ENCODE peak calls at places on chromosomes 16 and 17, in ten cellular contexts. F is AG04449, E is endodermal cell, Q is endothelial cell, O is PC-3, D is thoracic aorta, P is psoas muscle, U is brain microvascular endothelial cell, L is astrocyte of the spinal cord, J is BE2C. K is an unnamed sample.

GRCh38 chr16:19130852-19131808 is 17.4 kb downstream of the ITPRIPL2 start:
- DNase-seq in F (no peak), E (peak), Q (peak), O (peak), D (no peak), P (no peak), U (peak), L (peak), J (no peak), K (no peak)

GRCh38 chr17:62727916-62728672 is 80.0 kb downstream of the MARCHF10 start:
- DNase-seq in F (no peak), E (peak), Q (no peak), O (peak), D (no peak), P (no peak), U (no peak), L (no peak), J (no peak), K (no peak)

GRCh38 chr17:64460955-64461354 is 12.0 kb downstream of the MILR1 start:
- DNase-seq in F (no peak), E (no peak), Q (no peak), O (no peak), D (no peak), P (no peak), U (peak), L (no peak), J (no peak), K (no peak)

GRCh38 chr17:39738568-39738901 is 797 bp downstream of the GRB7 start:
- DNase-seq in F (no peak), E (peak), Q (no peak), O (peak), D (no peak), P (no peak), U (no peak), L (no peak), J (no peak), K (peak)

GRCh38 chr16:60151987-60152386 is 1417.9 kb upstream of the GOT2 start:
- DNase-seq in F (no peak), E (no peak), Q (no peak), O (peak), D (no peak), P (no peak), U (no peak), L (no peak), J (no peak), K (no peak)

GRCh38 chr16:83830769-83831450 is 23.1 kb downstream of the HSBP1 start:
- DNase-seq in F (no peak), E (peak), Q (no peak), O (no peak), D (no peak), P (no peak), U (no peak), L (no peak), J (no peak), K (no peak)

GRCh38 chr17:5164465-5164864 is 27.2 kb downstream of the ZNF594 start:
- DNase-seq in F (no peak), E (no peak), Q (no peak), O (no peak), D (no peak), P (no peak), U (no peak), L (no peak), J (no peak), K (no peak)

GRCh38 chr17:82611140-82612058 is 36.8 kb downstream of the WDR45B start:
- DNase-seq in F (no peak), E (peak), Q (no peak), O (no peak), D (no peak), P (no peak), U (no peak), L (no peak), J (peak), K (no peak)

GRCh38 chr16:48612621-48613020 is 2.6 kb upstream of the N4BP1 start:
- DNase-seq in F (no peak), E (no peak), Q (no peak), O (no peak), D (no peak), P (no peak), U (no peak), L (no peak), J (no peak), K (no peak)

GRCh38 chr17:49788443-49789277 is at the start of gene KAT7:
- DNase-seq in F (peak), E (peak), Q (peak), O (peak), D (peak), P (peak), U (peak), L (peak), J (peak), K (peak)
- TF ChIP-seq CTCF in F (no peak), E (no peak), Q (no peak), O (no peak), D (no peak), P (no peak), U (no peak), L (no peak), J (no peak), K (no peak)

DNA sequence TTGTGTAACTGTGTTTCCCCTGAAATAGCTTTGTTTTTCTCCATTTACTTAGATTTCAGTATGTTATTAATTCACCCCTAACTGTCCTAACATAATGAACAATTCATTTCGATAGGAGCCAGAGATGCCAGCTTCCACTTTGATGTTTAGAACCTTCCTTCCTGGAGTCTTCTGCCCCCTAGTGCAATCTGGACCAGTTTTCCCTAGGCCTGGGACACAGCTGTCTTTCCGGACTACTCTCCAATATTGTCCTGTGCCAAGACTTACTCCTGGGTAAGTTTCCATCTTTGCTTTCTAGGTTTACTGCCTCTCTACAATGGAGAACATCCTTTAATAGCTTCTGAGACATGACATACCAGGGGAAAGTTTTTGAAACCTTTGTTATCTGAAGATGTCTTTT is 12.8 kb downstream of the RECQL5 start:
- DNase-seq in F (no peak), E (no peak), Q (no peak), O (peak), D (no peak), P (no peak), U (no peak), L (no peak), J (no peak), K (no peak)
- TF ChIP-seq CTCF in F (no peak), E (peak), Q (no peak), O (peak), D (no peak), P (no peak), U (no peak), L (no peak), J (peak), K (no peak)

DNA sequence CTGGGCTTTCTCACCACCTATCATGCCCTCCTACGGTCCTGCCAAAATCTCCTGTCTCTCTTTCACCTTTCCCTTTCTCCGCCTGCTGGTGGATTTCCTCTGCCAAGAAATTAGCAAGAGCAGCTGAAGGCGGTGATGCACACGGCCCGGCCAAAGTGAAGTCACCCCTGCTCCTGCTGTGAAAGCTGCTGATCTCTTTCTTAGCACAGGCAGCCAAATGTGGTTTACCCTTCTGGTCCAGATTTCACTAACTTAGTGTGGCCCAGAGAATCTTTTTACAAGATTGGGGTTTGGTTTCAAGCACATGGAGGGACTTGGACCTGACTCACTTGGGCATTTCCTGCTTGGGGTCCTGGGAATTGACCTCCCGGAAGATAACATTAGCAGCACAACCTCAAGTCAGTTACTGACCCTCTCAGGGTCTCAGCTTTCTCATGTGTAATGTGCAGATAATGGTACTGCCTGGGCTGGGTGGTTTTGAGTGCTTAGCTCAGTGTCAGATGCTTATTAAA is 155.7 kb downstream of the SOCS1 start:
- DNase-seq in F (no peak), E (peak), Q (peak), O (peak), D (no peak), P (peak), U (peak), L (peak), J (no peak), K (peak)
- TF ChIP-seq CTCF in F (peak), E (peak), Q (no peak), O (no peak), D (peak), P (no peak), U (peak), L (peak), J (no peak), K (no peak)

DNA sequence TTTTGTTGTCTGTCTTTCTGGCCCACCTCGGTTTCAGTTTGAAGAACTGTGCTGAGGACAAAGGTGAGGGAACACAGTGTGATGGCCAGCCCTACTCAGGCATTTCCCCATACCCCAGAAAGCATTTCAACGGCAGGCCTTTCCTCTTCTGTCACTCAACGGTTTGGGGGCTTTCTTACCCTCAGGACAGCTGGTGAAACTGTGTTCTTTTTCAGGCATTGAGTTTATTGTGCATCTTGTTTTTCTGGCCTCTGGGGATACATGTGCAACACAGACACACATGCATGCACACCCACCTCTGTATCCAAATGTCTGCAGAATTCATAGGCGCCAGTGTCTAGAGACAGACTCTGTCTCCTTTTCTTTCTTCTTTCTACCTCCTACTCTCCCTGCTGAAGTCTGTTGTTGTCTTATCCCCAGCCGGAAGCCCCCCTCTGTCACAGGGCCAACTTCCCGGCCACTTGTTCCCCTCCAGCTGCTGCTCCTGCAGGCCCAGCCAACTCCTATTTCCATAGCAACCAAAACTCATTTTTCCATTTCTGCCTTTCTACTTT is 17.0 kb downstream of the CHD9 start:
- DNase-seq in F (no peak), E (no peak), Q (no peak), O (no peak), D (no peak), P (peak), U (no peak), L (peak), J (peak), K (no peak)
- TF ChIP-seq CTCF in F (no peak), E (no peak), Q (no peak), O (no peak), D (no peak), P (no peak), U (no peak), L (no peak), J (no peak), K (no peak)

GRCh38 chr16:23781176-23781575 is 26.4 kb downstream of the CHP2 start:
- DNase-seq in F (no peak), E (no peak), Q (no peak), O (no peak), D (no peak), P (no peak), U (no peak), L (no peak), J (no peak), K (no peak)

GRCh38 chr16:23786964-23787571 is 32.2 kb downstream of the CHP2 start:
- DNase-seq in F (no peak), E (peak), Q (no peak), O (no peak), D (no peak), P (no peak), U (no peak), L (no peak), J (no peak), K (no peak)

GRCh38 chr16:23784811-23785447 is 30.1 kb downstream of the CHP2 start:
- DNase-seq in F (no peak), E (peak), Q (no peak), O (peak), D (no peak), P (no peak), U (peak), L (no peak), J (no peak), K (no peak)

GRCh38 chr16:23788653-23789052 is 33.8 kb downstream of the CHP2 start:
- DNase-seq in F (no peak), E (no peak), Q (no peak), O (no peak), D (no peak), P (no peak), U (no peak), L (no peak), J (no peak), K (no peak)

GRCh38 chr16:23785842-23786241 is 31.0 kb downstream of the CHP2 start:
- DNase-seq in F (no peak), E (no peak), Q (no peak), O (no peak), D (no peak), P (no peak), U (no peak), L (no peak), J (no peak), K (no peak)
- TF ChIP-seq CTCF in F (no peak), E (no peak), Q (no peak), O (no peak), D (no peak), P (no peak), U (no peak), L (no peak), J (no peak), K (no peak)

GRCh38 chr16:5056347-5056746 is 9.4 kb downstream of the C16orf89 start:
- DNase-seq in F (no peak), E (peak), Q (peak), O (peak), D (no peak), P (no peak), U (peak), L (no peak), J (peak), K (peak)
- TF ChIP-seq CTCF in F (peak), E (peak), Q (peak), O (peak), D (no peak), P (no peak), U (peak), L (peak), J (peak), K (peak)

GRCh38 chr17:28878981-28879380 is 18.6 kb downstream of the FLOT2 start:
- DNase-seq in F (no peak), E (peak), Q (peak), O (peak), D (no peak), P (no peak), U (peak), L (peak), J (peak), K (peak)
- TF ChIP-seq CTCF in F (peak), E (peak), Q (peak), O (peak), D (no peak), P (peak), U (peak), L (peak), J (peak), K (peak)

DNA sequence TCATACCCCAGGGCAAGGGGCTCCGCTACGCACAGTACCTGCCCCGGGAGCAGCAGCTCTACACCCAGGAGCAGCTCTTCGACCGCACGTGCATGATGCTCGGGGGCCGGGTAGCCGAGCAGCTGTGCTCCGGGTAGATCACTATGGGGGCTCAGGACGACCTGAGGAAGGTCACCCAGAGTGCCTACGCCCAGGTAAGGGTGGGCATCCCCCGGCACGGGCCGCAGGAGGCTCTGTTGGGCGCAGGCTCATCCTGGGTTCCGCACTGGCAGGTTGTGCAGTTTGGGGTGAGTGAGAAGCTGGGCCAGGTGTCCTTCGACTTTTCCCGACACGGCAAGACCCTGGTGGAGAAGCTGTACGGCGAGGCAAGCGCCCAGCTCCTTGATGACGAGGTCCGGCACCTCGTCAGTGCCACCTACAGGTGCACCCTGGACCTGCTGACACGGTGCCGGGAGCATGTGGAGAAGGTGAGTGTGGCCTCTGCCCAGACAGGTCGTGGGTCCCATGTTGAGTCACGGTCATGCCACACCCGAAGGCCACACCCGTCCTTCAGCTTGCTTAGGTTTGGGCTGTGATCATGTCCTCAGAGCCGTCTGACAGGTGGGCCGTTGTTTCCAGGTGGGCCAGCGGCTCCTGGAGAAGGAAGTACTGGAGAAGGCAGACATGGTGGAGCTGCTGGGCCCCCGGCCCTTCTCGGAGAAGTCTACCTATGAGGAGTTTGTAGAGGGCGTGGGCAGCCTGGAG is 19.3 kb downstream of the DBNDD1 start:
- DNase-seq in F (no peak), E (no peak), Q (no peak), O (peak), D (no peak), P (no peak), U (no peak), L (no peak), J (no peak), K (no peak)
- TF ChIP-seq CTCF in F (no peak), E (no peak), Q (no peak), O (no peak), D (no peak), P (no peak), U (peak), L (peak), J (no peak), K (no peak)

DNA sequence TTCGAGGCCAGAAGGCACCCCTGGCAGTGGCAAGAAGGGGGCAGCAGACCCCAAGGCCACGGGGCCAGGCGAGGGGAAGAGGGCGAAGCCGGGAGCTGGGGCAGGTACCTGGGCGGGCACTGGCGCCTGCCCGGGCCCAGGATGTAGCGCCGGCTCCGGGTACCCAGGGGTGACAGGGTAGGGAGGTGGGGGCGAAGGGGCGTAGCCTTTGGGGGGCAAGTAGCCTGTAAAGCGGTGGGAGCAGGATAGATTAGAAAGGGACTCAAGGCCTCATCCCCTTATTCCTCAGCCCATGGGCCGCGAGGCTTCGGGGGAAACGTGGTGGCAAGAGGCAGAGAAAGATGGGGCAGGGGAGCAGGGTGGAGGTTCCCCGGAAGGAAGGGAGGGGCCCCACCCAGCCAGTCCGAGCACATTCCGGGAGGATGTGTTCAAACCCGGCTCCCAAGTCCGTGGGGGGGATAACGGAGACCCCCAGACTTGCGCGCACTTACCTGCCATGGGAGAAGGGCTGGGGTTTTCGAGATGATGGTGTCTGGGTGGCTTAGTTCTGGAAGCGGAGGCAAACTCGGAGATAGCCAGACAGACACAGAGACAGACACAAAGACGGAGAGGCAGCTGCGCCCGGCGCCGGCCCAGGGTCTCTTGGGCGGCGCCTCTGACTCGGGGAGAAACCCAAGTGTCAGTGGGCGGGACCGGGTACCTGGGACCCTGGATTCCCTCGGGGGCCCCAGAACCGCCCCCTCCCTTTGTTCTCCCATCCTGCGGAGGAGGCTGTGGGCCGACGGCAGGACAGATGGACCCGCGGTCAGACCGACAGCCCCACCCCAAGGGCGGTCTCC is 493 bp downstream of the PLSCR3 start:
- DNase-seq in F (no peak), E (peak), Q (no peak), O (peak), D (no peak), P (peak), U (no peak), L (no peak), J (no peak), K (peak)
- TF ChIP-seq CTCF in F (peak), E (peak), Q (no peak), O (no peak), D (no peak), P (no peak), U (peak), L (peak), J (no peak), K (no peak)

GRCh38 chr17:30921544-30922196 is at the start of gene ADAP2:
- DNase-seq in F (no peak), E (peak), Q (peak), O (peak), D (no peak), P (peak), U (no peak), L (no peak), J (peak), K (peak)

GRCh38 chr17:30920683-30921543 is 832 bp upstream of the ADAP2 start:
- DNase-seq in F (no peak), E (no peak), Q (no peak), O (no peak), D (no peak), P (no peak), U (no peak), L (no peak), J (no peak), K (no peak)

GRCh38 chr17:30917050-30917449 is 4.7 kb upstream of the ADAP2 start:
- DNase-seq in F (no peak), E (no peak), Q (no peak), O (no peak), D (no peak), P (no peak), U (no peak), L (no peak), J (no peak), K (no peak)

GRCh38 chr17:30922235-30922993 is 669 bp downstream of the ADAP2 start:
- DNase-seq in F (no peak), E (peak), Q (peak), O (no peak), D (no peak), P (peak), U (no peak), L (no peak), J (no peak), K (peak)

GRCh38 chr17:30920282-30920681 is 1.5 kb upstream of the ADAP2 start:
- DNase-seq in F (no peak), E (peak), Q (no peak), O (no peak), D (no peak), P (peak), U (peak), L (peak), J (no peak), K (peak)
- TF ChIP-seq CTCF in F (no peak), E (peak), Q (no peak), O (no peak), D (no peak), P (no peak), U (peak), L (no peak), J (no peak), K (peak)

K was measured in nephron progenitor cell.